ENCODE peak calls at places on chromosome 5, in seven cellular contexts. One of them, this sample, is unnamed.

GRCh38 chr5:59483971-59484472 is 409.5 kb downstream of the PDE4D start:
- DNase-seq in neuronal stem cell: no peak
- DNase-seq in IMR-90: peak; percentile 11
- DNase-seq in H9: no peak
- DNase-seq in mesenchymal stem cell: peak; percentile 58
- DNase-seq in trophoblast cell: peak; percentile 20
- DNase-seq in H1: no peak
- DNase-seq in this sample: peak; percentile 90

GRCh38 chr5:95823241-95823737 is 763 bp upstream of the GLRX start:
- DNase-seq in neuronal stem cell: no peak
- DNase-seq in IMR-90: no peak
- DNase-seq in H9: no peak
- DNase-seq in mesenchymal stem cell: no peak
- DNase-seq in trophoblast cell: no peak
- DNase-seq in H1: no peak
- DNase-seq in this sample: no peak

GRCh38 chr5:94777163-94777885 is 158.9 kb downstream of the SLF1 start:
- DNase-seq in neuronal stem cell: no peak
- DNase-seq in IMR-90: no peak
- DNase-seq in H9: no peak
- DNase-seq in mesenchymal stem cell: no peak
- DNase-seq in trophoblast cell: no peak
- DNase-seq in H1: no peak
- DNase-seq in this sample: no peak

GRCh38 chr5:123448743-123449142 is 25.5 kb upstream of the CEP120 start:
- DNase-seq in neuronal stem cell: no peak
- DNase-seq in IMR-90: no peak
- DNase-seq in H9: no peak
- DNase-seq in mesenchymal stem cell: no peak
- DNase-seq in trophoblast cell: no peak
- DNase-seq in H1: no peak
- DNase-seq in this sample: no peak

GRCh38 chr5:5419291-5420210 is 2.9 kb upstream of the ICE1 start:
- DNase-seq in neuronal stem cell: peak; percentile 27
- DNase-seq in IMR-90: peak; percentile 92
- DNase-seq in H9: peak; percentile 46
- DNase-seq in mesenchymal stem cell: peak; percentile 80
- DNase-seq in trophoblast cell: no peak
- DNase-seq in H1: no peak
- DNase-seq in this sample: peak; percentile 66

GRCh38 chr5:124649548-124650501 is 96.6 kb downstream of the ZNF608 start:
- DNase-seq in neuronal stem cell: no peak
- DNase-seq in IMR-90: peak; percentile 93
- DNase-seq in H9: no peak
- DNase-seq in mesenchymal stem cell: peak; percentile 94
- DNase-seq in trophoblast cell: peak; percentile 13
- DNase-seq in H1: no peak
- DNase-seq in this sample: no peak

GRCh38 chr5:88459971-88460370 is 191.3 kb upstream of the TMEM161B start:
- DNase-seq in neuronal stem cell: no peak
- DNase-seq in IMR-90: no peak
- DNase-seq in H9: no peak
- DNase-seq in mesenchymal stem cell: no peak
- DNase-seq in trophoblast cell: no peak
- DNase-seq in H1: no peak
- DNase-seq in this sample: no peak

GRCh38 chr5:136810198-136810823 is 445.0 kb upstream of the TRPC7 start:
- DNase-seq in neuronal stem cell: no peak
- DNase-seq in IMR-90: peak; percentile 77
- DNase-seq in H9: no peak
- DNase-seq in mesenchymal stem cell: peak; percentile 24
- DNase-seq in trophoblast cell: no peak
- DNase-seq in H1: no peak
- DNase-seq in this sample: no peak

GRCh38 chr5:138449501-138450239 is 10.8 kb downstream of the REEP2 start:
- DNase-seq in neuronal stem cell: peak; percentile 86
- DNase-seq in IMR-90: peak; percentile 75
- DNase-seq in H9: peak; percentile 91
- DNase-seq in mesenchymal stem cell: peak; percentile 83
- DNase-seq in trophoblast cell: peak; percentile 82
- DNase-seq in H1: peak; percentile 99
- DNase-seq in this sample: peak; percentile 84

GRCh38 chr5:155150012-155150411 is 136.5 kb downstream of the KIF4B start:
- DNase-seq in neuronal stem cell: no peak
- DNase-seq in IMR-90: no peak
- DNase-seq in H9: no peak
- DNase-seq in mesenchymal stem cell: no peak
- DNase-seq in trophoblast cell: no peak
- DNase-seq in H1: no peak
- DNase-seq in this sample: peak; percentile 71

GRCh38 chr5:170132642-170133448 is 27.1 kb downstream of the FOXI1 start:
- DNase-seq in neuronal stem cell: peak; percentile 17
- DNase-seq in IMR-90: peak; percentile 44
- DNase-seq in H9: no peak
- DNase-seq in mesenchymal stem cell: peak; percentile 63
- DNase-seq in trophoblast cell: no peak
- DNase-seq in H1: peak; percentile 6
- DNase-seq in this sample: no peak

GRCh38 chr5:51495672-51496071 is 112.4 kb downstream of the ISL1 start:
- DNase-seq in neuronal stem cell: peak; percentile 6
- DNase-seq in IMR-90: peak; percentile 6
- DNase-seq in H9: no peak
- DNase-seq in mesenchymal stem cell: peak; percentile 85
- DNase-seq in trophoblast cell: peak; percentile 11
- DNase-seq in H1: no peak
- DNase-seq in this sample: peak; percentile 44

GRCh38 chr5:107217721-107218130 is 453.0 kb downstream of the EFNA5 start:
- DNase-seq in neuronal stem cell: no peak
- DNase-seq in IMR-90: no peak
- DNase-seq in H9: no peak
- DNase-seq in mesenchymal stem cell: no peak
- DNase-seq in trophoblast cell: peak; percentile 50
- DNase-seq in H1: no peak
- DNase-seq in this sample: no peak

GRCh38 chr5:69219939-69220338 is 14.7 kb upstream of the CDK7 start:
- DNase-seq in neuronal stem cell: no peak
- DNase-seq in IMR-90: no peak
- DNase-seq in H9: no peak
- DNase-seq in mesenchymal stem cell: no peak
- DNase-seq in trophoblast cell: no peak
- DNase-seq in H1: no peak
- DNase-seq in this sample: no peak
- H3K18ac ChIP-seq in neuronal stem cell: no peak overlapping the region
- H3K18ac ChIP-seq in IMR-90: no peak overlapping the region
- H3K18ac ChIP-seq in H9: no peak overlapping the region
- H3K18ac ChIP-seq in mesenchymal stem cell: no peak overlapping the region
- H3K18ac ChIP-seq in trophoblast cell: no peak overlapping the region
- H3K18ac ChIP-seq in H1: no peak overlapping the region
- H3K18ac ChIP-seq in this sample: no peak overlapping the region

GRCh38 chr5:176743828-176744583 is 66.4 kb upstream of the UNC5A start:
- DNase-seq in neuronal stem cell: no peak
- DNase-seq in IMR-90: no peak
- DNase-seq in H9: peak; percentile 35
- DNase-seq in mesenchymal stem cell: no peak
- DNase-seq in trophoblast cell: no peak
- DNase-seq in H1: peak; percentile 60
- DNase-seq in this sample: no peak
- H3K4me1 ChIP-seq in neuronal stem cell: peaks cover 35% of the 10 kb centered on the region
- H3K4me1 ChIP-seq in IMR-90: no peaks in the 10 kb centered on the region
- H3K4me1 ChIP-seq in H9: peaks cover 10% of the 10 kb centered on the region
- H3K4me1 ChIP-seq in mesenchymal stem cell: peaks cover 21% of the 10 kb centered on the region
- H3K4me1 ChIP-seq in trophoblast cell: peaks cover 6% of the 10 kb centered on the region
- H3K4me1 ChIP-seq in H1: peaks cover 7% of the 10 kb centered on the region
- H3K4me1 ChIP-seq in this sample: peaks cover 10% of the 10 kb centered on the region

GRCh38 chr5:141564216-141564692 is 54.5 kb downstream of the DIAPH1 start:
- DNase-seq in neuronal stem cell: peak; percentile 78
- DNase-seq in IMR-90: peak; percentile 97
- DNase-seq in H9: peak; percentile 67
- DNase-seq in mesenchymal stem cell: peak; percentile 97
- DNase-seq in trophoblast cell: peak; percentile 83
- DNase-seq in H1: peak; percentile 56
- DNase-seq in this sample: peak; percentile 99
- H2BK120ac ChIP-seq in neuronal stem cell: no peak overlapping the region
- H2BK120ac ChIP-seq in IMR-90: no peak overlapping the region
- H2BK120ac ChIP-seq in H9: no peak overlapping the region
- H2BK120ac ChIP-seq in mesenchymal stem cell: no peak overlapping the region
- H2BK120ac ChIP-seq in trophoblast cell: no peak overlapping the region
- H2BK120ac ChIP-seq in H1: no peak overlapping the region
- H2BK120ac ChIP-seq in this sample: no peak overlapping the region

DNA sequence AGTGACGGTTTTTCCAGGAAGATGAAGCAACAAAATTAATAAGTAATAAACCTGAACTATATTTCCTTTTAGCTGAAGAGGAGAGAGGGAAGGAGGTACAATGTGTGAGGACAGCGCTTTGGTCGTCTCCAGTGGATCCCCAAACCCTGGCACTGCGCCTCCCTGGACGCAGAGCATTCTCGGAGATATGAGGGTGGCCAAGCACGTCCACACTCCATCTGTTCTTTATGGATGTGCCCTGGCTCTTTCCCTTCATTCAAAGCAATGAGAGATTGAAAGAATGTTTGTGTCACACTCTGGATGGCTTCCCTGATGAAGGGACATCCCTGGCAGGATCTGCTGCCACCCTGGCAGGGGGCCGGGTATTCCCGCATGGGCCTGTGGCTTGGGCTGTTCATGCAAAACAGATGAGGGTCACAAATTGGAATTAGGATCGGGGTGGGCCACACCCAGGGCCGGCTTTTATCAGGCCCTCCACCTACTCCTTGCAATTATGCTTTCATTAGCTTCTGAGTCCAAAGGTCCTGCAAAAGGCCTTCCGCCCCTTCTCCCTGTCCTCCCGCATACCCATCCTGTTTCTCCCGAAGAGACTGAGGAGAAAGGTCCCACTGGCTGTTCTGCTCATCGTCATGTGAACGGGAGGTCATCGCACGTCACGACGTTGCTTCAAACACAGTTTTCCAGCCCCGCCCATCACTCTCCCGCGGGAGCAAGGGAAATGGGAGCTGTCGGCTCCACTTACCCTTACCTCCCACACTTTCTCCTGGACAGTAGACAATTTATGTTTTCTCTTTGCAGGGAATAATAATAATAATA is 286.1 kb upstream of the IRX4 start:
- DNase-seq in neuronal stem cell: no peak
- DNase-seq in IMR-90: no peak
- DNase-seq in H9: no peak
- DNase-seq in mesenchymal stem cell: no peak
- DNase-seq in trophoblast cell: no peak
- DNase-seq in H1: no peak
- DNase-seq in this sample: no peak
- H3K18ac ChIP-seq in neuronal stem cell: no peak overlapping the region
- H3K18ac ChIP-seq in IMR-90: no peak overlapping the region
- H3K18ac ChIP-seq in H9: no peak overlapping the region
- H3K18ac ChIP-seq in mesenchymal stem cell: no peak overlapping the region
- H3K18ac ChIP-seq in trophoblast cell: no peak overlapping the region
- H3K18ac ChIP-seq in H1: no peak overlapping the region
- H3K18ac ChIP-seq in this sample: no peak overlapping the region

GRCh38 chr5:176533390-176533789 is 3.8 kb downstream of the RNF44 start:
- DNase-seq in neuronal stem cell: no peak
- DNase-seq in IMR-90: no peak
- DNase-seq in H9: no peak
- DNase-seq in mesenchymal stem cell: no peak
- DNase-seq in trophoblast cell: no peak
- DNase-seq in H1: no peak
- DNase-seq in this sample: no peak
- H3K4me1 ChIP-seq in neuronal stem cell: peaks cover 5% of the 10 kb centered on the region
- H3K4me1 ChIP-seq in IMR-90: peaks cover 24% of the 10 kb centered on the region
- H3K4me1 ChIP-seq in H9: no peaks in the 10 kb centered on the region
- H3K4me1 ChIP-seq in mesenchymal stem cell: peaks cover 50% of the 10 kb centered on the region
- H3K4me1 ChIP-seq in trophoblast cell: peaks cover 7% of the 10 kb centered on the region
- H3K4me1 ChIP-seq in H1: peaks cover 4% of the 10 kb centered on the region
- H3K4me1 ChIP-seq in this sample: peaks cover 5% of the 10 kb centered on the region

GRCh38 chr5:120093178-120093577 is 370.9 kb upstream of the PRR16 start:
- DNase-seq in neuronal stem cell: no peak
- DNase-seq in IMR-90: no peak
- DNase-seq in H9: peak; percentile 38
- DNase-seq in mesenchymal stem cell: no peak
- DNase-seq in trophoblast cell: no peak
- DNase-seq in H1: no peak
- DNase-seq in this sample: peak; percentile 28
- H2BK120ac ChIP-seq in neuronal stem cell: no peak overlapping the region
- H2BK120ac ChIP-seq in IMR-90: no peak overlapping the region
- H2BK120ac ChIP-seq in H9: no peak overlapping the region
- H2BK120ac ChIP-seq in mesenchymal stem cell: no peak overlapping the region
- H2BK120ac ChIP-seq in trophoblast cell: no peak overlapping the region
- H2BK120ac ChIP-seq in H1: no peak overlapping the region
- H2BK120ac ChIP-seq in this sample: no peak overlapping the region

DNA sequence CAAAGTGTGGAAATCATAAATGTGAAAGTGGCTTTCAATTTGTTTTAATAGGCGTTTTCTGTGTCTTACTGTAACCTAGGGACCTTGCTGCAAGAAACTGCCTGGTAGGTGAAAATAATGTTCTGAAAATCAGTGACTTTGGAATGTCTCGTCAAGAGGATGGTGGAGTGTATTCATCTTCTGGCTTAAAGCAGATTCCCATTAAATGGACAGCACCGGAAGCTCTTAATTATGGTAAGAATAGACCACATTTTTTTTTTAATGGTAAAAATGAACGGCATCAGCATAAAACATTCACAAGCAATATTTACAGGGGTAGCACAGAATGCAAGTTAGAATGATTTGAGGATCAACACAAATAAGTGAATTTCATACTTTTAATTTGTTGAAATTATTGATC is 229.1 kb downstream of the PJA2 start:
- DNase-seq in neuronal stem cell: no peak
- DNase-seq in IMR-90: no peak
- DNase-seq in H9: no peak
- DNase-seq in mesenchymal stem cell: no peak
- DNase-seq in trophoblast cell: no peak
- DNase-seq in H1: no peak
- DNase-seq in this sample: no peak
- H3K18ac ChIP-seq in neuronal stem cell: no peak overlapping the region
- H3K18ac ChIP-seq in IMR-90: no peak overlapping the region
- H3K18ac ChIP-seq in H9: no peak overlapping the region
- H3K18ac ChIP-seq in mesenchymal stem cell: no peak overlapping the region
- H3K18ac ChIP-seq in trophoblast cell: no peak overlapping the region
- H3K18ac ChIP-seq in H1: no peak overlapping the region
- H3K18ac ChIP-seq in this sample: no peak overlapping the region

GRCh38 chr5:143331956-143332355 is 71.5 kb downstream of the NR3C1 start:
- DNase-seq in neuronal stem cell: no peak
- DNase-seq in IMR-90: no peak
- DNase-seq in H9: no peak
- DNase-seq in mesenchymal stem cell: no peak
- DNase-seq in trophoblast cell: no peak
- DNase-seq in H1: no peak
- DNase-seq in this sample: no peak

GRCh38 chr5:143338658-143339366 is 64.7 kb downstream of the NR3C1 start:
- DNase-seq in neuronal stem cell: no peak
- DNase-seq in IMR-90: peak; percentile 82
- DNase-seq in H9: no peak
- DNase-seq in mesenchymal stem cell: peak; percentile 43
- DNase-seq in trophoblast cell: peak; percentile 56
- DNase-seq in H1: no peak
- DNase-seq in this sample: no peak

GRCh38 chr5:143336485-143336884 is 67.0 kb downstream of the NR3C1 start:
- DNase-seq in neuronal stem cell: no peak
- DNase-seq in IMR-90: no peak
- DNase-seq in H9: no peak
- DNase-seq in mesenchymal stem cell: no peak
- DNase-seq in trophoblast cell: no peak
- DNase-seq in H1: no peak
- DNase-seq in this sample: no peak

GRCh38 chr5:143337946-143338345 is 65.5 kb downstream of the NR3C1 start:
- DNase-seq in neuronal stem cell: no peak
- DNase-seq in IMR-90: peak; percentile 77
- DNase-seq in H9: no peak
- DNase-seq in mesenchymal stem cell: peak; percentile 62
- DNase-seq in trophoblast cell: no peak
- DNase-seq in H1: no peak
- DNase-seq in this sample: no peak

GRCh38 chr5:143334903-143335302 is 68.6 kb downstream of the NR3C1 start:
- DNase-seq in neuronal stem cell: no peak
- DNase-seq in IMR-90: no peak
- DNase-seq in H9: no peak
- DNase-seq in mesenchymal stem cell: no peak
- DNase-seq in trophoblast cell: no peak
- DNase-seq in H1: no peak
- DNase-seq in this sample: no peak
- H3K4me1 ChIP-seq in neuronal stem cell: no peaks in the 10 kb centered on the region
- H3K4me1 ChIP-seq in IMR-90: peaks cover 2% of the 10 kb centered on the region
- H3K4me1 ChIP-seq in H9: no peaks in the 10 kb centered on the region
- H3K4me1 ChIP-seq in mesenchymal stem cell: no peaks in the 10 kb centered on the region
- H3K4me1 ChIP-seq in trophoblast cell: no peaks in the 10 kb centered on the region
- H3K4me1 ChIP-seq in H1: no peaks in the 10 kb centered on the region
- H3K4me1 ChIP-seq in this sample: no peaks in the 10 kb centered on the region

This sample was measured in mesendoderm.